ENCODE peak calls at places on chromosomes 13 and 19, in five cellular contexts. W is stomach, J is body of pancreas, Q is heart left ventricle, T is fibroblast of lung. D is an unnamed sample.

GRCh38 chr19:35454663-35455062 is 6.6 kb downstream of the FFAR2 start:
- DNase-seq in W (no peak), Q (no peak), J (no peak), T (no peak), D (no peak)

GRCh38 chr13:20955496-20955895 is 53.0 kb upstream of the XPO4 start:
- DNase-seq in W (no peak), T (no peak), J (no peak), Q (no peak), D (no peak)

GRCh38 chr19:50187937-50188336 is 15.5 kb upstream of the MYH14 start:
- DNase-seq in T (no peak), Q (no peak), J (no peak), W (no peak), D (no peak)

GRCh38 chr13:110915874-110916670 is 1.2 kb upstream of the ANKRD10 start:
- DNase-seq in W (no peak), J (no peak), Q (no peak), T (peak), D (peak)

GRCh38 chr13:21557995-21558394 is 46.0 kb downstream of the MICU2 start:
- DNase-seq in J (no peak), T (peak), Q (no peak), W (no peak), D (peak)

GRCh38 chr19:19579533-19580361 is 38.7 kb downstream of the PBX4 start:
- DNase-seq in W (no peak), T (no peak), J (no peak), Q (no peak), D (no peak)

GRCh38 chr19:43754562-43755255 is at the start of gene SMG9:
- DNase-seq in T (peak), J (peak), Q (peak), W (peak), D (peak)

GRCh38 chr13:110116072-110116487 is 190.9 kb downstream of the COL4A1 start:
- DNase-seq in J (peak), Q (peak), T (no peak), W (peak), D (peak)

GRCh38 chr19:3398114-3398899 is 31.9 kb downstream of the NFIC start:
- DNase-seq in J (peak), T (peak), Q (peak), W (peak), D (peak)

GRCh38 chr13:42832341-42833153 is 51.2 kb downstream of the FAM216B start:
- DNase-seq in T (peak), W (peak), J (no peak), Q (peak), D (peak)

GRCh38 chr19:53881482-53882390 is at the start of gene PRKCG:
- DNase-seq in W (peak), T (no peak), Q (no peak), J (peak), D (peak)

DNA sequence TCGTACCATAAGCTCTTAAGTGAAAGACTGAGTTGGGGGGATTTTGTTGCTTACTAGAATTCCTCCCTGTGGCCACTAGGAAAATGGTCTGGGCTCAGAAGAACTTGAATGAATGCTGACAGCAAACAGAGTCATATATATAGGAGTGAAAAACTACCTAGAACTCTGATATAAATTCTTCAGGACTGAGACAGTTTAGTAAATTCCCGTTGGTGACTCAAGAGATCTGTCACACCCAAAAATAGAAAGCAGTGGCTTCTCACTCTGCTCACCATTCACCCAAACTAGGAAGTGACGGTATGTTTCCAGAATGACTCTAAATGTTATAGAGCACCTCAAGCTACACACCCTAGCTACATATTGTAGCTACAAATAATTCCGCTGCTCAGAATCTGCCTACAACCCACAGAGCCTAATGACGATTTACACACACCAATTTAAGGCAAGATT is 116.2 kb downstream of the TBC1D4 start:
- DNase-seq in J (no peak), W (no peak), T (peak), Q (no peak), D (peak)
- TF ChIP-seq CTCF in J (no peak), W (no peak), T (peak), Q (no peak), D (no peak)

GRCh38 chr19:47471381-47471732 is 336 bp downstream of the SLC8A2 start:
- DNase-seq in J (no peak), W (no peak), T (no peak), Q (no peak), D (no peak)
- H3K4me3 ChIP-seq in J (peak), W (peak), T (no peak), Q (no peak), D (no peak)

DNA sequence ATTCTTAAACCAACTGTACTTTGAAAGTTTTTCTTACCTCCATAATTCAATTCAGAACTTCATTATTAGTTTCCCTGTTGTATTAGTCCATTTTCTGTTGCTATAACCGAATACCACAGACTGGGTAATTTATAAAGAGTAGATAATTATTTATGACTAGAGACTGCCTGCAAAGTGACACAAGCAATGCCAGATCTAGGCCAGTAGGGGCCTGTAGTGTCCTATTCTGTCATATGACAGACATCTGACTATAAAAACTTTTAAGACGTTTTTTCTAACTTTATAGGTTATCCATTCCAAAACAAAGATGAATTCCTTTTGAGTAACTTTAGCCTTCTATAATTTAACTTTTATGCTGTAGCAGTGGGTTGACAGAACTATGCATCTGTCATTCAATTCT is 2783.8 kb downstream of the PCDH9 start:
- DNase-seq in W (no peak), J (no peak), Q (no peak), T (no peak), D (peak)
- TF ChIP-seq CTCF in W (no peak), J (no peak), Q (no peak), T (peak), D (peak)

GRCh38 chr13:98483636-98484288 is 93.1 kb downstream of the STK24 start:
- DNase-seq in W (no peak), T (peak), Q (no peak), J (no peak), D (no peak)
- H3K4me3 ChIP-seq in W (peak), T (peak), Q (no peak), J (no peak), D (no peak)

GRCh38 chr19:45767410-45767880 is 1.6 kb downstream of the SIX5 start:
- DNase-seq in J (peak), W (peak), Q (peak), T (peak), D (peak)

GRCh38 chr19:45767881-45768643 is 990 bp downstream of the SIX5 start:
- DNase-seq in J (peak), W (peak), T (peak), Q (peak), D (peak)

GRCh38 chr19:45769054-45769782 is at the start of gene SIX5:
- DNase-seq in W (peak), Q (peak), T (peak), J (peak), D (peak)

GRCh38 chr19:45769821-45770191 is 754 bp upstream of the SIX5 start:
- DNase-seq in T (no peak), W (peak), J (peak), Q (peak), D (peak)

DNA sequence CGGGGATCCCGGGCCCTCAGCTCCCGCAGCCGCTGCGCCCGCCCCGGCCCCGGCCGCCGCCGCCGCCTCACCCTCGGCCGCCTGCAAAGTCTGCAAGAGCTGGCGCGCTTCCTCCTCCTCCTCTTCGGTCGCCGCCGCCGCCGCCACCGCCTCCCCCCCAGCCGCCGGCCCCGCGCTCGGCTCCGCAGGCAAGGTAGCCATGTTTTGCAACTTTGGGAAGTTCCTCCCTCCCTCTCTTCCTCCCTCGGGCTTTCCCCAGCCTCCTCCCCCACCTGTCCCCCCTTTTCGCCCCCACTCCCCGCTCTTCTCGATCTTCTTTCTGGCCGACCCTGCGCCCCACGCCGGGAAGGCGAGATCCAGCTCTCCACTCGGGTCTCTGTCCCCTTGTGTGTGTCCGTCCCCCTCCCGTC is 403 bp downstream of the SIX5 start:
- DNase-seq in Q (peak), W (peak), T (peak), J (peak), D (peak)
- TF ChIP-seq CTCF in Q (no peak), W (no peak), T (no peak), J (no peak), D (no peak)

DNA sequence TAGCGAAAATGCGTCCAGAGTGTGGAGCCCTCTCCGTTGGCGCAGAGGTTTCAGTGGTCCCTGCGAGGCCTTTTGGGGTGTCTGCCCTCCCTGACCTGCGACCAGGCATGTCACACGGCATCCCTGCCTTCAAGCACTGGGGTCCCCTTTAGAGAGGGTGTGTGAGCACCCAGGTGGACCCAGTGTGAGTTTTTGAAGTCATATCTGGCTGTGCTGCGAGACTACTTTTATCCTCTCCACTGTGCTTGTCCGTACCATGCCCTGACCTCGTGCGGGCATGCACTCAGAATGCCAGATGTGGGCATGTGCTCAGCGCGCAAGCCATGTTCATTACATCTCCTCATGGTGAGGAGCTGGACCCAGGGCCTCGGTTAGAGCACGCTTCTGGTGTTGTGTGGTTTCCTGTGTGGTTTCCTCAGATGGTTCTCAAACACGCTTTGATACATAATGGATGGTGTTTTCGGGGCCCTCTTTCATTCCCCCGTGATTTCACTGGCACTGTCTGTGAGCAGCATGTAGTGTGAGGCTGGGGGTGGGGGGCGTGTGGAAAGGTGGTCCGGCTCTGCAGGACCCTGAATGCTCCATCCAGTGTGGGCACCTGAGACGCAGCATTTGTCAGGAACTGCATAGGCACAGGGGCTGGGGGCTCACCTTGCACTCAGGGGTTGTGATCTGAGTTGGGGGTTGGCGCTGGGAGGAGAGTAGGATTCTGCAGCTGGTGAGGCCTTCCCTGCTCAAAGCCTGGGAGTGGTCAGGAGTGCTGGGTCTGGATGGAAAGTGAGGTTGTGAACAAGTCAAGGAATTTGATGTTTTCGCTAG is 2.3 kb downstream of the TFDP1 start:
- DNase-seq in J (peak), Q (no peak), W (peak), T (no peak), D (no peak)
- H3K4me3 ChIP-seq in J (no peak), Q (no peak), W (peak), T (no peak), D (no peak)

GRCh38 chr13:98942997-98943396 is 34.9 kb downstream of the DOCK9 start:
- DNase-seq in W (no peak), J (no peak), T (no peak), Q (no peak), D (no peak)

GRCh38 chr13:98942485-98942884 is 35.4 kb downstream of the DOCK9 start:
- DNase-seq in J (no peak), W (no peak), T (no peak), Q (no peak), D (peak)

GRCh38 chr13:98941536-98941935 is 36.3 kb downstream of the DOCK9 start:
- DNase-seq in W (no peak), Q (no peak), T (no peak), J (no peak), D (no peak)

GRCh38 chr13:98945863-98946605 is 31.8 kb downstream of the DOCK9 start:
- DNase-seq in W (no peak), J (no peak), Q (no peak), T (no peak), D (no peak)

DNA sequence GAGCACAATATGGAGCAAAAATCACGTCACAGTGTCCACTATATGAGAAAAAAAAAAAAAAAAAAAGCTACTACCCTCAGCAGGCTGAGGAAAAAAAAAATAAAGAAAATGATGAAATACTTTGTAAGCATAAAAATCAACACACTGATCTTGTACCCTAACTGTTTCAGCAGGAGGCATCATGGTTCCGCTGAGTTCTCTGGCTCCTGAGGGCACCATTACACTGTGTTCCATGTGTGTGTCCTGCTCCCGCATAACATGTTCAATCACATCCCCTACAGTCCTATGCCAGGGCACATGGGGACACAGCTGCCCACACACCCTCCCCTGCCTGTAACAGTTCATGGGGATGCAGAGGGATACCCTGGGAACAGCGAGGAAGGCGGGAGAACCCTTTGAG is 33.5 kb downstream of the DOCK9 start:
- DNase-seq in Q (no peak), W (no peak), T (no peak), J (no peak), D (peak)
- TF ChIP-seq CTCF in Q (no peak), W (no peak), T (no peak), J (no peak), D (peak)

GRCh38 chr13:97307882-97308624 is 85.9 kb downstream of the MBNL2 start:
- DNase-seq in T (peak), Q (no peak), W (no peak), J (peak), D (peak)
- H3K4me3 ChIP-seq in T (no peak), Q (no peak), W (no peak), J (no peak), D (no peak)

D was measured in epithelial cell of esophagus.